ENCODE peak calls at places on chromosome 3, in four cellular contexts. One of them, this sample, is unnamed.

GRCh38 chr3:122636697-122637096 is 43.9 kb upstream of the PARP14 start:
- DNase-seq in HepG2: no peak
- DNase-seq in GM12878: no peak
- DNase-seq in K562: no peak
- DNase-seq in this sample: no peak

GRCh38 chr3:155138677-155139076 is 58.6 kb downstream of the MME start:
- DNase-seq in HepG2: no peak
- DNase-seq in GM12878: no peak
- DNase-seq in K562: no peak
- DNase-seq in this sample: no peak

GRCh38 chr3:140242818-140243276 is 307.9 kb downstream of the CLSTN2 start:
- DNase-seq in HepG2: no peak
- DNase-seq in GM12878: no peak
- DNase-seq in K562: no peak
- DNase-seq in this sample: no peak

GRCh38 chr3:43584043-43584826 is 37.6 kb downstream of the ANO10 start:
- DNase-seq in HepG2: no peak
- DNase-seq in GM12878: no peak
- DNase-seq in K562: peak; percentile 73
- DNase-seq in this sample: no peak

GRCh38 chr3:141728355-141728892 is 9.7 kb upstream of the RNF7 start:
- DNase-seq in HepG2: peak; percentile 95
- DNase-seq in GM12878: no peak
- DNase-seq in K562: no peak
- DNase-seq in this sample: no peak

GRCh38 chr3:58630710-58631092 is 35.9 kb downstream of the FAM3D start:
- DNase-seq in HepG2: no peak
- DNase-seq in GM12878: no peak
- DNase-seq in K562: no peak
- DNase-seq in this sample: no peak

GRCh38 chr3:33848624-33849347 is 50.4 kb downstream of the PDCD6IP start:
- DNase-seq in HepG2: peak; percentile 43
- DNase-seq in GM12878: no peak
- DNase-seq in K562: no peak
- DNase-seq in this sample: peak; percentile 37

GRCh38 chr3:134311265-134311664 is 60.6 kb upstream of the RYK start:
- DNase-seq in HepG2: no peak
- DNase-seq in GM12878: no peak
- DNase-seq in K562: no peak
- DNase-seq in this sample: no peak

GRCh38 chr3:145015243-145015642 is 1043.6 kb downstream of the DIPK2A start:
- DNase-seq in HepG2: no peak
- DNase-seq in GM12878: no peak
- DNase-seq in K562: no peak
- DNase-seq in this sample: no peak

GRCh38 chr3:134852893-134853351 is 57.9 kb downstream of the EPHB1 start:
- DNase-seq in HepG2: no peak
- DNase-seq in GM12878: peak; percentile 91
- DNase-seq in K562: no peak
- DNase-seq in this sample: no peak

GRCh38 chr3:123072564-123072963 is 5.7 kb downstream of the PDIA5 start:
- DNase-seq in HepG2: no peak
- DNase-seq in GM12878: no peak
- DNase-seq in K562: no peak
- DNase-seq in this sample: no peak

GRCh38 chr3:32354362-32354778 is 37.3 kb upstream of the CMTM7 start:
- DNase-seq in HepG2: peak; percentile 67
- DNase-seq in GM12878: no peak
- DNase-seq in K562: no peak
- DNase-seq in this sample: no peak

GRCh38 chr3:116199063-116199462 is 246.2 kb downstream of the LSAMP start:
- DNase-seq in HepG2: no peak
- DNase-seq in GM12878: no peak
- DNase-seq in K562: no peak
- DNase-seq in this sample: no peak

GRCh38 chr3:63625161-63625560 is 27.3 kb upstream of the SNTN start:
- DNase-seq in HepG2: no peak
- DNase-seq in GM12878: no peak
- DNase-seq in K562: no peak
- DNase-seq in this sample: no peak

DNA sequence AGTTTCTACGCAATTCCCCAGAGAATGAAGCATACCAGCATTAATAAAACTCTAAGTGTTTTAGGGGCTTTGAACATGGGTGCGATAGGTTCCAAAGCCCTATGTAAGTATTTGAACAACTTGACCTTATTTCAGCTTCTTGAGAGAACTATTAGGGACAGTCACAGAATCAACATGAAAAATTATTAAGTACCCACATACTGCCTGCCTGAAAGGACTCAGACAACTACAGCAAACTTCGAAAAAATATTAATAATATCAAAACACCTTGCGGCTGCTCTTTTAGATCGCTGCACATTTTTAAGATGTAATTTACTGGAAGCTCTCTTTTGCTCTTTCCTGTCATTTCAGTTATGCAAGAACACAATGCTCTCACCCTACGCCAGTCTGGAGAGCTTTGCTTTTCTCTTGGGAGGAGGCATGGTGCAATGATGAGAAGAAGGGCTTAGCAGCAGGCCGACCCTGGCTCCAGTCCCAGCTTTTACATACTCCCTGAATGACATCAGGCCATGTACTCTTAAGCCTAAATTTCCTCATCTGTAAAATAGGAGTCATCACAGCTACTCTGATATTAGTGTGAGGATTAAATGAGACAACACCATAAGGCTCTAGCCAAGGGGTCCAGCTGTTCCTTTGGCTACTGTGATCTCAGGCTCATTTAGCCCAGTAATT is 640.7 kb downstream of the FHIT start:
- DNase-seq in HepG2: no peak
- DNase-seq in GM12878: no peak
- DNase-seq in K562: no peak
- DNase-seq in this sample: no peak
- TF ChIP-seq JUNB in HepG2: no peak
- TF ChIP-seq JUNB in GM12878: no peak
- TF ChIP-seq JUNB in K562: no peak
- TF ChIP-seq JUNB in this sample: no peak

GRCh38 chr3:13845806-13846205 is 34.1 kb downstream of the WNT7A start:
- DNase-seq in HepG2: no peak
- DNase-seq in GM12878: no peak
- DNase-seq in K562: no peak
- DNase-seq in this sample: no peak

GRCh38 chr3:13849018-13849417 is 30.9 kb downstream of the WNT7A start:
- DNase-seq in HepG2: no peak
- DNase-seq in GM12878: no peak
- DNase-seq in K562: no peak
- DNase-seq in this sample: no peak

GRCh38 chr3:13846238-13846637 is 33.6 kb downstream of the WNT7A start:
- DNase-seq in HepG2: no peak
- DNase-seq in GM12878: no peak
- DNase-seq in K562: no peak
- DNase-seq in this sample: no peak

GRCh38 chr3:13844911-13845310 is 35.0 kb downstream of the WNT7A start:
- DNase-seq in HepG2: no peak
- DNase-seq in GM12878: no peak
- DNase-seq in K562: no peak
- DNase-seq in this sample: no peak

DNA sequence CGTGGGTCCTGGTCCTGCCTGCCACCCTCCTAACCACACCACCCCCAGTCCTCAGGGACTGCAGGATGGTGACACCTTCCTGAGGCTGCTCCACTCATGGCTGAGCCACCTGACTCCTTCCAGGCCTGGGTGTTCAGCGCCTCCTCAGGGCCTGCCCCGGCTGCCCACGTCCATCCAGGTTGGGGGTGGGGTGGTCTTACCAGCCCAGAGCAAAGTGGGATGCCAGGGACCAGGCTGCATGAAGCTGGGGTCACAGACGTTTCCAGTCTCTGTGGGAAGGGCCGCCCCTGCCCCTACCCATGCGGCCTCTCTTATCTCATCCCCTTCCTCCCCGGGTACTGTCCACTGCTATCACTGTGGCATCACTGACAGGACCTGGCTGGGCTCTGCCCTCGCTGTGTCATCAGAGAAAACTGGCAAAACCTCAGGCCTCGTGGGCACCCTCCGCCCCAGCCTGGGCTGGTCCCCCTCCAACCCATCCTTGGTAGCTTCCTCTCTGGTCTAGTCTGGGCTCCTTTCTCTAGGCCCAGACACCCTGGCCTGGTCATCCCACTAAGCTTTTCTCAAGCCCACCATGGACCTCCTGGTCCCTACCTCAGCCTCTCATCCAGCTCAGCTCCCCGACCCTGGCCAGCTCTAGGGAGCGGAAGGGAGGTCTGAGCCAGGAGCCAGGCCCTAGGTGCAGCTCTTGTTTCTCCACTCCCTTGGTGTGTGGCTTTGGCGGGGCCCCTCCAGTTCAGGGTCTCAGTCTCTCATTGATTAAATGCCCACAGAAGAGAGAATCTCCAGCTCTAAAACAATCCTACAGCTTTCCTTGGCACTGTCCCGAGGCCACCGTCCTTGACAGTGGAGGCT is 32.9 kb downstream of the WNT7A start:
- DNase-seq in HepG2: no peak
- DNase-seq in GM12878: no peak
- DNase-seq in K562: no peak
- DNase-seq in this sample: no peak
- H3K27me3 ChIP-seq in HepG2: peaks cover 4% of the 10 kb centered on the region
- H3K27me3 ChIP-seq in GM12878: no peaks in the 10 kb centered on the region
- H3K27me3 ChIP-seq in K562: peaks cover 44% of the 10 kb centered on the region
- H3K27me3 ChIP-seq in this sample: no peaks in the 10 kb centered on the region

DNA sequence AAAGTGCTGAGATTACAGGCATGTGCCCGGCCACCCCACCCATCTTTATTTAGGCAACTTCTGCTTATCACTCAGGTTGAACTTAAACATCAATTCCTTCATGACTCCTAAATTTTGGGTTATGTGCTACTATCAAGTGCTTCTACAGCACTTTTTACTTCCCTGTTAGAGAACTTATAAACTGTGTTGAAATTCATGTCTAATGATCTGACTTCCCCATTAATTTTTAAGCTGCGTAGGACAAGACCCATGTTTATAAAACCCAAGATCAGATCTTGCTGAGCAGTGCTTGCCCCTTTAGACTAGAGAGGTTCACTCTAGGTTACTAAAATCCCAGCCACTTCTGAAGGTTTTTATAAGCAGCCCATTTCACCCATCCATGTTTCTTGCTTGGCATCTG is 266.2 kb upstream of the TPRG1 start:
- DNase-seq in HepG2: no peak
- DNase-seq in GM12878: no peak
- DNase-seq in K562: no peak
- DNase-seq in this sample: no peak
- TF ChIP-seq JUNB in HepG2: no peak
- TF ChIP-seq JUNB in GM12878: no peak
- TF ChIP-seq JUNB in K562: no peak
- TF ChIP-seq JUNB in this sample: no peak

GRCh38 chr3:71721721-71722157 is 3.5 kb downstream of the EIF4E3 start:
- DNase-seq in HepG2: no peak
- DNase-seq in GM12878: no peak
- DNase-seq in K562: no peak
- DNase-seq in this sample: no peak
- H3K27me3 ChIP-seq in HepG2: peaks cover 8% of the 10 kb centered on the region
- H3K27me3 ChIP-seq in GM12878: peaks cover 9% of the 10 kb centered on the region
- H3K27me3 ChIP-seq in K562: peaks cover 28% of the 10 kb centered on the region
- H3K27me3 ChIP-seq in this sample: peaks cover 30% of the 10 kb centered on the region

DNA sequence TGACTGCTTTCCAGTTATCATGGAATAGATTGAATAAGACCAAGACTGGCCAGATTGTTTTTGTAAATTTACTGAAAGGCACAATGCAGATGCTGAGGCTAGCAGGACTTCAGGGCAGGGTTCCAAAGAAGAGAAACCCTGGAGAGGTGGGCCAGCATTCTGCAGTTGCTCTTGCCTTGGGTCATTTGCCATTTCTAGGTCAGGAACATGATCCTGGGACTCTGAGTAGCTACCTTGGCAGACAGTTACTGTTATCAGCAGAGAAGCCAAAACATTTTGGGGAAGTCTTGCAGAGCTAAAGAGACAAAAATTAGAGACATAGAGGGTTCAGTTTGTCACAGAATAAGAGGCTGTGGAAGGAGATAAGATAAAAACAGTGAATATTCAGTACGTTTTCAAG is 46.9 kb upstream of the MYRIP start:
- DNase-seq in HepG2: no peak
- DNase-seq in GM12878: no peak
- DNase-seq in K562: no peak
- DNase-seq in this sample: no peak
- TF ChIP-seq JUNB in HepG2: no peak
- TF ChIP-seq JUNB in GM12878: no peak
- TF ChIP-seq JUNB in K562: no peak
- TF ChIP-seq JUNB in this sample: no peak

GRCh38 chr3:197603317-197603933 is 47.7 kb upstream of the BDH1 start:
- DNase-seq in HepG2: no peak
- DNase-seq in GM12878: no peak
- DNase-seq in K562: no peak
- DNase-seq in this sample: no peak
- H3K27me3 ChIP-seq in HepG2: no peaks in the 10 kb centered on the region
- H3K27me3 ChIP-seq in GM12878: no peaks in the 10 kb centered on the region
- H3K27me3 ChIP-seq in K562: no peaks in the 10 kb centered on the region
- H3K27me3 ChIP-seq in this sample: no peaks in the 10 kb centered on the region

GRCh38 chr3:186129206-186129605 is 20.3 kb upstream of the ETV5 start:
- DNase-seq in HepG2: no peak
- DNase-seq in GM12878: no peak
- DNase-seq in K562: no peak
- DNase-seq in this sample: no peak
- TF ChIP-seq JUNB in HepG2: no peak
- TF ChIP-seq JUNB in GM12878: no peak
- TF ChIP-seq JUNB in K562: no peak
- TF ChIP-seq JUNB in this sample: no peak

GRCh38 chr3:152290374-152290773 is 21.6 kb downstream of the MBNL1 start:
- DNase-seq in HepG2: no peak
- DNase-seq in GM12878: no peak
- DNase-seq in K562: no peak
- DNase-seq in this sample: no peak

GRCh38 chr3:152284906-152285305 is 16.2 kb downstream of the MBNL1 start:
- DNase-seq in HepG2: no peak
- DNase-seq in GM12878: no peak
- DNase-seq in K562: no peak
- DNase-seq in this sample: no peak

GRCh38 chr3:152289708-152290107 is 21.0 kb downstream of the MBNL1 start:
- DNase-seq in HepG2: no peak
- DNase-seq in GM12878: no peak
- DNase-seq in K562: no peak
- DNase-seq in this sample: no peak

GRCh38 chr3:152285509-152285908 is 16.8 kb downstream of the MBNL1 start:
- DNase-seq in HepG2: no peak
- DNase-seq in GM12878: no peak
- DNase-seq in K562: no peak
- DNase-seq in this sample: no peak

GRCh38 chr3:152287898-152288576 is 19.3 kb downstream of the MBNL1 start:
- DNase-seq in HepG2: no peak
- DNase-seq in GM12878: no peak
- DNase-seq in K562: no peak
- DNase-seq in this sample: no peak
- H3K27me3 ChIP-seq in HepG2: no peaks in the 10 kb centered on the region
- H3K27me3 ChIP-seq in GM12878: no peaks in the 10 kb centered on the region
- H3K27me3 ChIP-seq in K562: no peaks in the 10 kb centered on the region
- H3K27me3 ChIP-seq in this sample: no peaks in the 10 kb centered on the region

This sample was measured in GM23338.